ENCODE peak calls at places on chromosome 16, in eight cellular contexts. One of them, this sample, is unnamed.

GRCh38 chr16:56344518-56345405 is 80.6 kb downstream of the AMFR start:
- DNase-seq in fibroblast of villous mesenchyme: no peak
- DNase-seq in Right ventricle myocardium superior: peak
- DNase-seq in activated CD4-positive, alpha-beta T cell treated with anti-CD3 and anti-CD28 coated beads, Interleukin-2, amount 50 U/mL, for 1 hour: no peak
- DNase-seq in anterior cingulate cortex: no peak
- DNase-seq in NCI-H2171 treated with DMSO at 0.1 percent for 48 hours: no peak
- DNase-seq in T-helper 2 cell: no peak
- DNase-seq in activated T-cell treated with anti-CD3 and anti-CD28 coated beads for 24 hours: no peak
- DNase-seq in this sample: peak

GRCh38 chr16:12801511-12802042 is 2.1 kb downstream of the CPPED1 start:
- DNase-seq in fibroblast of villous mesenchyme: peak
- DNase-seq in Right ventricle myocardium superior: no peak
- DNase-seq in activated CD4-positive, alpha-beta T cell treated with anti-CD3 and anti-CD28 coated beads, Interleukin-2, amount 50 U/mL, for 1 hour: no peak
- DNase-seq in anterior cingulate cortex: no peak
- DNase-seq in NCI-H2171 treated with DMSO at 0.1 percent for 48 hours: no peak
- DNase-seq in T-helper 2 cell: no peak
- DNase-seq in activated T-cell treated with anti-CD3 and anti-CD28 coated beads for 24 hours: no peak
- DNase-seq in this sample: no peak

GRCh38 chr16:35311475-35311874 is 1852.1 kb downstream of the TP53TG3F start:
- DNase-seq in fibroblast of villous mesenchyme: no peak
- DNase-seq in Right ventricle myocardium superior: no peak
- DNase-seq in activated CD4-positive, alpha-beta T cell treated with anti-CD3 and anti-CD28 coated beads, Interleukin-2, amount 50 U/mL, for 1 hour: no peak
- DNase-seq in anterior cingulate cortex: no peak
- DNase-seq in NCI-H2171 treated with DMSO at 0.1 percent for 48 hours: no peak
- DNase-seq in T-helper 2 cell: no peak
- DNase-seq in activated T-cell treated with anti-CD3 and anti-CD28 coated beads for 24 hours: no peak
- DNase-seq in this sample: no peak

GRCh38 chr16:74480150-74481029 is 59.1 kb upstream of the CLEC18B start:
- DNase-seq in fibroblast of villous mesenchyme: peak
- DNase-seq in Right ventricle myocardium superior: peak
- DNase-seq in activated CD4-positive, alpha-beta T cell treated with anti-CD3 and anti-CD28 coated beads, Interleukin-2, amount 50 U/mL, for 1 hour: no peak
- DNase-seq in anterior cingulate cortex: no peak
- DNase-seq in NCI-H2171 treated with DMSO at 0.1 percent for 48 hours: no peak
- DNase-seq in T-helper 2 cell: no peak
- DNase-seq in activated T-cell treated with anti-CD3 and anti-CD28 coated beads for 24 hours: no peak
- DNase-seq in this sample: no peak

GRCh38 chr16:54962045-54962444 is 31.4 kb downstream of the IRX5 start:
- DNase-seq in fibroblast of villous mesenchyme: no peak
- DNase-seq in Right ventricle myocardium superior: no peak
- DNase-seq in activated CD4-positive, alpha-beta T cell treated with anti-CD3 and anti-CD28 coated beads, Interleukin-2, amount 50 U/mL, for 1 hour: no peak
- DNase-seq in anterior cingulate cortex: no peak
- DNase-seq in NCI-H2171 treated with DMSO at 0.1 percent for 48 hours: no peak
- DNase-seq in T-helper 2 cell: no peak
- DNase-seq in activated T-cell treated with anti-CD3 and anti-CD28 coated beads for 24 hours: no peak
- DNase-seq in this sample: no peak

GRCh38 chr16:86531193-86531550 is 20.8 kb downstream of the FOXF1 start:
- DNase-seq in fibroblast of villous mesenchyme: peak
- DNase-seq in Right ventricle myocardium superior: peak
- DNase-seq in activated CD4-positive, alpha-beta T cell treated with anti-CD3 and anti-CD28 coated beads, Interleukin-2, amount 50 U/mL, for 1 hour: no peak
- DNase-seq in anterior cingulate cortex: peak
- DNase-seq in NCI-H2171 treated with DMSO at 0.1 percent for 48 hours: no peak
- DNase-seq in T-helper 2 cell: no peak
- DNase-seq in activated T-cell treated with anti-CD3 and anti-CD28 coated beads for 24 hours: no peak
- DNase-seq in this sample: peak

GRCh38 chr16:720507-720989 is 398 bp upstream of the ANTKMT start:
- DNase-seq in fibroblast of villous mesenchyme: peak
- DNase-seq in Right ventricle myocardium superior: no peak
- DNase-seq in activated CD4-positive, alpha-beta T cell treated with anti-CD3 and anti-CD28 coated beads, Interleukin-2, amount 50 U/mL, for 1 hour: no peak
- DNase-seq in anterior cingulate cortex: peak
- DNase-seq in NCI-H2171 treated with DMSO at 0.1 percent for 48 hours: peak
- DNase-seq in T-helper 2 cell: no peak
- DNase-seq in activated T-cell treated with anti-CD3 and anti-CD28 coated beads for 24 hours: no peak
- DNase-seq in this sample: no peak

GRCh38 chr16:82240111-82240510 is 70.1 kb upstream of the MPHOSPH6 start:
- DNase-seq in fibroblast of villous mesenchyme: no peak
- DNase-seq in Right ventricle myocardium superior: no peak
- DNase-seq in activated CD4-positive, alpha-beta T cell treated with anti-CD3 and anti-CD28 coated beads, Interleukin-2, amount 50 U/mL, for 1 hour: no peak
- DNase-seq in anterior cingulate cortex: no peak
- DNase-seq in NCI-H2171 treated with DMSO at 0.1 percent for 48 hours: no peak
- DNase-seq in T-helper 2 cell: no peak
- DNase-seq in activated T-cell treated with anti-CD3 and anti-CD28 coated beads for 24 hours: no peak
- DNase-seq in this sample: no peak

GRCh38 chr16:11263737-11264136 is 5.4 kb downstream of the TNP2 start:
- DNase-seq in fibroblast of villous mesenchyme: no peak
- DNase-seq in Right ventricle myocardium superior: no peak
- DNase-seq in activated CD4-positive, alpha-beta T cell treated with anti-CD3 and anti-CD28 coated beads, Interleukin-2, amount 50 U/mL, for 1 hour: peak
- DNase-seq in anterior cingulate cortex: no peak
- DNase-seq in NCI-H2171 treated with DMSO at 0.1 percent for 48 hours: no peak
- DNase-seq in T-helper 2 cell: peak
- DNase-seq in activated T-cell treated with anti-CD3 and anti-CD28 coated beads for 24 hours: peak
- DNase-seq in this sample: no peak

GRCh38 chr16:12436201-12436657 is 367.5 kb downstream of the CPPED1 start:
- DNase-seq in fibroblast of villous mesenchyme: no peak
- DNase-seq in Right ventricle myocardium superior: no peak
- DNase-seq in activated CD4-positive, alpha-beta T cell treated with anti-CD3 and anti-CD28 coated beads, Interleukin-2, amount 50 U/mL, for 1 hour: no peak
- DNase-seq in anterior cingulate cortex: no peak
- DNase-seq in NCI-H2171 treated with DMSO at 0.1 percent for 48 hours: peak
- DNase-seq in T-helper 2 cell: no peak
- DNase-seq in activated T-cell treated with anti-CD3 and anti-CD28 coated beads for 24 hours: no peak
- DNase-seq in this sample: no peak

GRCh38 chr16:10368984-10369551 is 16.8 kb upstream of the ATF7IP2 start:
- DNase-seq in fibroblast of villous mesenchyme: no peak
- DNase-seq in Right ventricle myocardium superior: no peak
- DNase-seq in activated CD4-positive, alpha-beta T cell treated with anti-CD3 and anti-CD28 coated beads, Interleukin-2, amount 50 U/mL, for 1 hour: no peak
- DNase-seq in anterior cingulate cortex: no peak
- DNase-seq in NCI-H2171 treated with DMSO at 0.1 percent for 48 hours: no peak
- DNase-seq in T-helper 2 cell: no peak
- DNase-seq in activated T-cell treated with anti-CD3 and anti-CD28 coated beads for 24 hours: no peak
- DNase-seq in this sample: no peak

GRCh38 chr16:55274391-55274790 is 49.6 kb upstream of the IRX6 start:
- DNase-seq in fibroblast of villous mesenchyme: no peak
- DNase-seq in Right ventricle myocardium superior: no peak
- DNase-seq in activated CD4-positive, alpha-beta T cell treated with anti-CD3 and anti-CD28 coated beads, Interleukin-2, amount 50 U/mL, for 1 hour: no peak
- DNase-seq in anterior cingulate cortex: no peak
- DNase-seq in NCI-H2171 treated with DMSO at 0.1 percent for 48 hours: no peak
- DNase-seq in T-helper 2 cell: no peak
- DNase-seq in activated T-cell treated with anti-CD3 and anti-CD28 coated beads for 24 hours: no peak
- DNase-seq in this sample: no peak

GRCh38 chr16:77221482-77221881 is 22.3 kb downstream of the SYCE1L start:
- DNase-seq in fibroblast of villous mesenchyme: peak
- DNase-seq in Right ventricle myocardium superior: no peak
- DNase-seq in activated CD4-positive, alpha-beta T cell treated with anti-CD3 and anti-CD28 coated beads, Interleukin-2, amount 50 U/mL, for 1 hour: no peak
- DNase-seq in anterior cingulate cortex: no peak
- DNase-seq in NCI-H2171 treated with DMSO at 0.1 percent for 48 hours: no peak
- DNase-seq in T-helper 2 cell: no peak
- DNase-seq in activated T-cell treated with anti-CD3 and anti-CD28 coated beads for 24 hours: no peak
- DNase-seq in this sample: no peak

GRCh38 chr16:89972244-89973234 is 24.0 kb downstream of the DEF8 start:
- DNase-seq in fibroblast of villous mesenchyme: peak
- DNase-seq in Right ventricle myocardium superior: peak
- DNase-seq in activated CD4-positive, alpha-beta T cell treated with anti-CD3 and anti-CD28 coated beads, Interleukin-2, amount 50 U/mL, for 1 hour: peak
- DNase-seq in anterior cingulate cortex: peak
- DNase-seq in NCI-H2171 treated with DMSO at 0.1 percent for 48 hours: peak
- DNase-seq in T-helper 2 cell: peak
- DNase-seq in activated T-cell treated with anti-CD3 and anti-CD28 coated beads for 24 hours: peak
- DNase-seq in this sample: peak

GRCh38 chr16:85637808-85638186 is 24.7 kb downstream of the GSE1 start:
- DNase-seq in fibroblast of villous mesenchyme: no peak
- DNase-seq in Right ventricle myocardium superior: peak
- DNase-seq in activated CD4-positive, alpha-beta T cell treated with anti-CD3 and anti-CD28 coated beads, Interleukin-2, amount 50 U/mL, for 1 hour: no peak
- DNase-seq in anterior cingulate cortex: no peak
- DNase-seq in NCI-H2171 treated with DMSO at 0.1 percent for 48 hours: peak
- DNase-seq in T-helper 2 cell: no peak
- DNase-seq in activated T-cell treated with anti-CD3 and anti-CD28 coated beads for 24 hours: no peak
- DNase-seq in this sample: peak

GRCh38 chr16:558298-559020 is 1.7 kb upstream of the PRR35 start:
- DNase-seq in fibroblast of villous mesenchyme: no peak
- DNase-seq in Right ventricle myocardium superior: peak
- DNase-seq in activated CD4-positive, alpha-beta T cell treated with anti-CD3 and anti-CD28 coated beads, Interleukin-2, amount 50 U/mL, for 1 hour: no peak
- DNase-seq in anterior cingulate cortex: no peak
- DNase-seq in NCI-H2171 treated with DMSO at 0.1 percent for 48 hours: no peak
- DNase-seq in T-helper 2 cell: no peak
- DNase-seq in activated T-cell treated with anti-CD3 and anti-CD28 coated beads for 24 hours: no peak
- DNase-seq in this sample: no peak

GRCh38 chr16:23587726-23588125 is 8.4 kb downstream of the NDUFAB1 start:
- DNase-seq in fibroblast of villous mesenchyme: peak
- DNase-seq in Right ventricle myocardium superior: peak
- DNase-seq in activated CD4-positive, alpha-beta T cell treated with anti-CD3 and anti-CD28 coated beads, Interleukin-2, amount 50 U/mL, for 1 hour: no peak
- DNase-seq in anterior cingulate cortex: no peak
- DNase-seq in NCI-H2171 treated with DMSO at 0.1 percent for 48 hours: no peak
- DNase-seq in T-helper 2 cell: no peak
- DNase-seq in activated T-cell treated with anti-CD3 and anti-CD28 coated beads for 24 hours: no peak
- DNase-seq in this sample: no peak

GRCh38 chr16:57863434-57864160 is 61.3 kb upstream of the KIFC3 start:
- DNase-seq in fibroblast of villous mesenchyme: peak
- DNase-seq in Right ventricle myocardium superior: peak
- DNase-seq in activated CD4-positive, alpha-beta T cell treated with anti-CD3 and anti-CD28 coated beads, Interleukin-2, amount 50 U/mL, for 1 hour: no peak
- DNase-seq in anterior cingulate cortex: no peak
- DNase-seq in NCI-H2171 treated with DMSO at 0.1 percent for 48 hours: peak
- DNase-seq in T-helper 2 cell: no peak
- DNase-seq in activated T-cell treated with anti-CD3 and anti-CD28 coated beads for 24 hours: no peak
- DNase-seq in this sample: peak

GRCh38 chr16:21186326-21186691 is 25.1 kb downstream of the ZP2 start:
- DNase-seq in fibroblast of villous mesenchyme: no peak
- DNase-seq in Right ventricle myocardium superior: no peak
- DNase-seq in activated CD4-positive, alpha-beta T cell treated with anti-CD3 and anti-CD28 coated beads, Interleukin-2, amount 50 U/mL, for 1 hour: no peak
- DNase-seq in anterior cingulate cortex: no peak
- DNase-seq in NCI-H2171 treated with DMSO at 0.1 percent for 48 hours: no peak
- DNase-seq in T-helper 2 cell: no peak
- DNase-seq in activated T-cell treated with anti-CD3 and anti-CD28 coated beads for 24 hours: no peak
- DNase-seq in this sample: no peak

GRCh38 chr16:10619271-10619849 is 39.0 kb upstream of the EMP2 start:
- DNase-seq in fibroblast of villous mesenchyme: no peak
- DNase-seq in Right ventricle myocardium superior: peak
- DNase-seq in activated CD4-positive, alpha-beta T cell treated with anti-CD3 and anti-CD28 coated beads, Interleukin-2, amount 50 U/mL, for 1 hour: no peak
- DNase-seq in anterior cingulate cortex: no peak
- DNase-seq in NCI-H2171 treated with DMSO at 0.1 percent for 48 hours: peak
- DNase-seq in T-helper 2 cell: no peak
- DNase-seq in activated T-cell treated with anti-CD3 and anti-CD28 coated beads for 24 hours: no peak
- DNase-seq in this sample: no peak

GRCh38 chr16:12426122-12426521 is 377.6 kb downstream of the CPPED1 start:
- DNase-seq in fibroblast of villous mesenchyme: peak
- DNase-seq in Right ventricle myocardium superior: no peak
- DNase-seq in activated CD4-positive, alpha-beta T cell treated with anti-CD3 and anti-CD28 coated beads, Interleukin-2, amount 50 U/mL, for 1 hour: no peak
- DNase-seq in anterior cingulate cortex: no peak
- DNase-seq in NCI-H2171 treated with DMSO at 0.1 percent for 48 hours: peak
- DNase-seq in T-helper 2 cell: no peak
- DNase-seq in activated T-cell treated with anti-CD3 and anti-CD28 coated beads for 24 hours: no peak
- DNase-seq in this sample: no peak

GRCh38 chr16:29232811-29233704 is 173.5 kb downstream of the NPIPB11 start:
- DNase-seq in fibroblast of villous mesenchyme: no peak
- DNase-seq in Right ventricle myocardium superior: no peak
- DNase-seq in activated CD4-positive, alpha-beta T cell treated with anti-CD3 and anti-CD28 coated beads, Interleukin-2, amount 50 U/mL, for 1 hour: no peak
- DNase-seq in anterior cingulate cortex: no peak
- DNase-seq in NCI-H2171 treated with DMSO at 0.1 percent for 48 hours: no peak
- DNase-seq in T-helper 2 cell: no peak
- DNase-seq in activated T-cell treated with anti-CD3 and anti-CD28 coated beads for 24 hours: no peak
- DNase-seq in this sample: no peak

GRCh38 chr16:2485811-2486507 is 11.0 kb downstream of the TBC1D24 start:
- DNase-seq in fibroblast of villous mesenchyme: no peak
- DNase-seq in Right ventricle myocardium superior: peak
- DNase-seq in activated CD4-positive, alpha-beta T cell treated with anti-CD3 and anti-CD28 coated beads, Interleukin-2, amount 50 U/mL, for 1 hour: no peak
- DNase-seq in anterior cingulate cortex: no peak
- DNase-seq in NCI-H2171 treated with DMSO at 0.1 percent for 48 hours: no peak
- DNase-seq in T-helper 2 cell: no peak
- DNase-seq in activated T-cell treated with anti-CD3 and anti-CD28 coated beads for 24 hours: no peak
- DNase-seq in this sample: peak

GRCh38 chr16:20049831-20050230 is 23.9 kb downstream of the GPR139 start:
- DNase-seq in fibroblast of villous mesenchyme: no peak
- DNase-seq in Right ventricle myocardium superior: no peak
- DNase-seq in activated CD4-positive, alpha-beta T cell treated with anti-CD3 and anti-CD28 coated beads, Interleukin-2, amount 50 U/mL, for 1 hour: no peak
- DNase-seq in anterior cingulate cortex: no peak
- DNase-seq in NCI-H2171 treated with DMSO at 0.1 percent for 48 hours: no peak
- DNase-seq in T-helper 2 cell: no peak
- DNase-seq in activated T-cell treated with anti-CD3 and anti-CD28 coated beads for 24 hours: no peak
- DNase-seq in this sample: no peak

GRCh38 chr16:9099131-9099625 is 7.7 kb downstream of the HAPSTR1 start:
- DNase-seq in fibroblast of villous mesenchyme: no peak
- DNase-seq in Right ventricle myocardium superior: no peak
- DNase-seq in activated CD4-positive, alpha-beta T cell treated with anti-CD3 and anti-CD28 coated beads, Interleukin-2, amount 50 U/mL, for 1 hour: no peak
- DNase-seq in anterior cingulate cortex: no peak
- DNase-seq in NCI-H2171 treated with DMSO at 0.1 percent for 48 hours: no peak
- DNase-seq in T-helper 2 cell: no peak
- DNase-seq in activated T-cell treated with anti-CD3 and anti-CD28 coated beads for 24 hours: no peak
- DNase-seq in this sample: peak

GRCh38 chr16:84537431-84538151 is 33.1 kb upstream of the MEAK7 start:
- DNase-seq in fibroblast of villous mesenchyme: no peak
- DNase-seq in Right ventricle myocardium superior: no peak
- DNase-seq in activated CD4-positive, alpha-beta T cell treated with anti-CD3 and anti-CD28 coated beads, Interleukin-2, amount 50 U/mL, for 1 hour: no peak
- DNase-seq in anterior cingulate cortex: no peak
- DNase-seq in NCI-H2171 treated with DMSO at 0.1 percent for 48 hours: no peak
- DNase-seq in T-helper 2 cell: no peak
- DNase-seq in activated T-cell treated with anti-CD3 and anti-CD28 coated beads for 24 hours: no peak
- DNase-seq in this sample: no peak

GRCh38 chr16:86044241-86044671 is 145.3 kb downstream of the IRF8 start:
- DNase-seq in fibroblast of villous mesenchyme: peak
- DNase-seq in Right ventricle myocardium superior: peak
- DNase-seq in activated CD4-positive, alpha-beta T cell treated with anti-CD3 and anti-CD28 coated beads, Interleukin-2, amount 50 U/mL, for 1 hour: peak
- DNase-seq in anterior cingulate cortex: no peak
- DNase-seq in NCI-H2171 treated with DMSO at 0.1 percent for 48 hours: no peak
- DNase-seq in T-helper 2 cell: no peak
- DNase-seq in activated T-cell treated with anti-CD3 and anti-CD28 coated beads for 24 hours: peak
- DNase-seq in this sample: peak

GRCh38 chr16:73390936-73391335 is 343.0 kb upstream of the ZFHX3 start:
- DNase-seq in fibroblast of villous mesenchyme: no peak
- DNase-seq in Right ventricle myocardium superior: no peak
- DNase-seq in activated CD4-positive, alpha-beta T cell treated with anti-CD3 and anti-CD28 coated beads, Interleukin-2, amount 50 U/mL, for 1 hour: no peak
- DNase-seq in anterior cingulate cortex: no peak
- DNase-seq in NCI-H2171 treated with DMSO at 0.1 percent for 48 hours: no peak
- DNase-seq in T-helper 2 cell: no peak
- DNase-seq in activated T-cell treated with anti-CD3 and anti-CD28 coated beads for 24 hours: no peak
- DNase-seq in this sample: no peak

GRCh38 chr16:81403601-81404391 is 40.8 kb upstream of the CMIP start:
- DNase-seq in fibroblast of villous mesenchyme: peak
- DNase-seq in Right ventricle myocardium superior: peak
- DNase-seq in activated CD4-positive, alpha-beta T cell treated with anti-CD3 and anti-CD28 coated beads, Interleukin-2, amount 50 U/mL, for 1 hour: peak
- DNase-seq in anterior cingulate cortex: peak
- DNase-seq in NCI-H2171 treated with DMSO at 0.1 percent for 48 hours: peak
- DNase-seq in T-helper 2 cell: peak
- DNase-seq in activated T-cell treated with anti-CD3 and anti-CD28 coated beads for 24 hours: peak
- DNase-seq in this sample: peak

This sample was measured in kidney.